ENCODE peak calls at places on chromosomes 4 and X, in five cellular contexts. One of them, this sample, is unnamed. For H3K9me3 and H3K4me1, the result is how much of the 10 kb centered on the place peaks cover.

GRCh38 chr4:40395166-40395900 is 60.2 kb downstream of the CHRNA9 start:
- DNase-seq in colonic mucosa: no peak
- DNase-seq in MM.1S: no peak
- DNase-seq in psoas muscle: no peak
- DNase-seq in H1: no peak
- DNase-seq in this sample: no peak

GRCh38 chr4:167233523-167234387 is 539 bp downstream of the SPOCK3 start:
- DNase-seq in colonic mucosa: no peak
- DNase-seq in MM.1S: no peak
- DNase-seq in psoas muscle: no peak
- DNase-seq in H1: no peak
- DNase-seq in this sample: no peak

GRCh38 chrX:54495814-54496516 is at the start of gene FGD1:
- DNase-seq in colonic mucosa: peak
- DNase-seq in MM.1S: peak
- DNase-seq in psoas muscle: peak
- DNase-seq in H1: no peak
- DNase-seq in this sample: peak

GRCh38 chr4:17013382-17014006 is 115.0 kb upstream of the LDB2 start:
- DNase-seq in colonic mucosa: no peak
- DNase-seq in MM.1S: no peak
- DNase-seq in psoas muscle: no peak
- DNase-seq in H1: no peak
- DNase-seq in this sample: no peak

GRCh38 chr4:579543-580175 is 3.6 kb upstream of the TMEM271 start:
- DNase-seq in colonic mucosa: no peak
- DNase-seq in MM.1S: no peak
- DNase-seq in psoas muscle: no peak
- DNase-seq in H1: no peak
- DNase-seq in this sample: no peak

GRCh38 chr4:183436417-183436816 is 8.0 kb upstream of the CDKN2AIP start:
- DNase-seq in colonic mucosa: peak
- DNase-seq in MM.1S: no peak
- DNase-seq in psoas muscle: no peak
- DNase-seq in H1: no peak
- DNase-seq in this sample: no peak

GRCh38 chr4:137861682-137862081 is 329.4 kb upstream of the PCDH18 start:
- DNase-seq in colonic mucosa: no peak
- DNase-seq in MM.1S: peak
- DNase-seq in psoas muscle: no peak
- DNase-seq in H1: no peak
- DNase-seq in this sample: no peak

GRCh38 chrX:108582151-108582550 is 142.5 kb downstream of the COL4A5 start:
- DNase-seq in colonic mucosa: no peak
- DNase-seq in MM.1S: no peak
- DNase-seq in psoas muscle: no peak
- DNase-seq in H1: no peak
- DNase-seq in this sample: no peak

GRCh38 chrX:85379174-85379907 is at the start of gene POF1B:
- DNase-seq in colonic mucosa: peak
- DNase-seq in MM.1S: no peak
- DNase-seq in psoas muscle: no peak
- DNase-seq in H1: no peak
- DNase-seq in this sample: peak

GRCh38 chrX:154397888-154398667 is at the start of gene RPL10:
- DNase-seq in colonic mucosa: peak
- DNase-seq in MM.1S: peak
- DNase-seq in psoas muscle: peak
- DNase-seq in H1: peak
- DNase-seq in this sample: peak

GRCh38 chrX:40474205-40474626 is 106.6 kb upstream of the ATP6AP2 start:
- DNase-seq in colonic mucosa: no peak
- DNase-seq in MM.1S: no peak
- DNase-seq in psoas muscle: no peak
- DNase-seq in H1: peak
- DNase-seq in this sample: no peak

DNA sequence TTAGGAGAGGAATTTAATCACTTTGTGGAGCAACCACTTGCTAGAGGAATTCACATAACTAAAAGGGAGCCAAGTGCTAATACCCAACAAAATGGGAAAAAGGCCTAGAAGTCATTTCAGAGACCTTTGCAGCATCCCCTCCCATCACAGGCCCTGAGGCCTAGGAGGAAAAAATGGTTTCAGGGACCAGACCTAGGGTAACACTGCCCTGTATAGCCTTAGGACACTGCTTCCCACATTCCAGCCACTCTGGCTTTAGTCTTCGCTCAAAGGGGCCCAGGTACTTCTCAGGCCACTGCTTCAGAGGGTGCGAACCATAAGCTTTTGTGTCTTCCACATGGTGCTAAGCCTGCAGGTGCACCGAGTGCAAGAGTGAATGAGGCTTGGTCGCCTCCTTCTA is 19.1 kb downstream of the SPANXN2 start:
- DNase-seq in colonic mucosa: no peak
- DNase-seq in MM.1S: no peak
- DNase-seq in psoas muscle: no peak
- DNase-seq in H1: no peak
- DNase-seq in this sample: no peak
- H3K9me3 ChIP-seq in colonic mucosa: under half
- H3K9me3 ChIP-seq in MM.1S: under half
- H3K9me3 ChIP-seq in psoas muscle: under half
- H3K9me3 ChIP-seq in H1: under half
- H3K9me3 ChIP-seq in this sample: under half

DNA sequence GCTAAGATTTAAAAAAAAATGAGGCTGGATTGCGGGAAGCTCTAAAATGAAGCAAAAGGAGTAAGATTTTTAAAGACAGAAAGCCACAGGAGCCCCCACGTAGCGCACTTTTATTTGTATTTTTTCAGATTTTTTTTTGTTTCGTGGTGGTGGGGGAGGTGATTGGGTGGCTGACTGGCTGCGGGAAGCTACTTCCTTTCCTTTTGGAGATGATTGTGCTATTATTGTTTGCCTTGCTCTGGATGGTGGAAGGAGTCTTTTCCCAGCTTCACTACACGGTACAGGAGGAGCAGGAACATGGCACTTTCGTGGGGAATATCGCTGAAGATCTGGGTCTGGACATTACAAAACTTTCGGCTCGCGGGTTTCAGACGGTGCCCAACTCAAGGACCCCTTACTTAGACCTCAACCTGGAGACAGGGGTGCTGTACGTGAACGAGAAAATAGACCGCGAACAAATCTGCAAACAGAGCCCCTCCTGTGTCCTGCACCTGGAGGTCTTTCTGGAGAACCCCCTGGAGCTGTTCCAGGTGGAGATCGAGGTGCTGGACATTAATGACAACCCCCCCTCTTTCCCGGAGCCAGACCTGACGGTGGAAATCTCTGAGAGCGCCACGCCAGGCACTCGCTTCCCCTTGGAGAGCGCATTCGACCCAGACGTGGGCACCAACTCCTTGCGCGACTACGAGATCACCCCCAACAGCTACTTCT is 993 bp downstream of the PCDH10 start:
- DNase-seq in colonic mucosa: no peak
- DNase-seq in MM.1S: no peak
- DNase-seq in psoas muscle: no peak
- DNase-seq in H1: no peak
- DNase-seq in this sample: no peak
- H3K4me1 ChIP-seq in colonic mucosa: under half
- H3K4me1 ChIP-seq in MM.1S: under half
- H3K4me1 ChIP-seq in psoas muscle: under half
- H3K4me1 ChIP-seq in H1: under half
- H3K4me1 ChIP-seq in this sample: under half

DNA sequence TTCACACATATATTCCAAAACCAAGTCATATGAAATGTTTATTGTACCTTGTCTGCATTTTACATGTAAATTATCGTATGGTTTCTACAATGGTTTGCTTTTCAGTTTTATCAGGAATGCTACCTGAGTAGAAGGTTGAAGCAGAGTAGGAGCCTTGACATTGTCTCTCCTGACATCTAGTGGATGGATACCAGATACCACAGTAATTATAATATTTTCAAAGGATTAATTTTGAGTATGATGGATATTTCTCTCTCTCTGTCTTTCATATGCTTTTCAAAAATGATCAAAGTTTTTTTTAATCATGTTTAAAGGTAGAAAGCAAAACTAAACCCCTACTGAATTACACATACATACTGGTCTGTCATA is 109.4 kb upstream of the KLHL13 start:
- DNase-seq in colonic mucosa: no peak
- DNase-seq in MM.1S: peak
- DNase-seq in psoas muscle: no peak
- DNase-seq in H1: no peak
- DNase-seq in this sample: no peak
- TF ChIP-seq CTCF in colonic mucosa: peak
- TF ChIP-seq CTCF in MM.1S: peak
- TF ChIP-seq CTCF in psoas muscle: peak
- TF ChIP-seq CTCF in H1: no peak
- TF ChIP-seq CTCF in this sample: peak

DNA sequence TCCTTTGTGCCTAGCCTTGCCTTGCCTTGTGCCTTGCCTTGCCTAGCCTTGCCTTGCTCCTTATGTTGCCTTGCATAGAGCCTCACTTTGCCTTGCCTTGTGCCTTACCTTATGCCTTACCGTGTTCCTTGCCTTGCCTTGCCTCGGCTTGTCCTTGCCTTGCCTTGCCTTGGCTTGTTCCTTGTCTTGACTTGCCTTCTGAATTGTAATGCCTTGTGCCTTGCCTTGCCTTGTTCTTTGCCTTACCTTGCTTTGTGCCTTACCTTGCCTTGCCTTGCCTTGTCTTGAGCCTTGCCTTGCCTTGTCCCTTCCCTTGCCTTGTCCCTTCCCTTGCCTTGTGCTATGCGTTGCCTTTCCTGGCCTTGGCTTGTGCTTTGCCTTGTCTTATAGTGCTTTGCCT is 90.2 kb downstream of the TAB3 start:
- DNase-seq in colonic mucosa: no peak
- DNase-seq in MM.1S: no peak
- DNase-seq in psoas muscle: no peak
- DNase-seq in H1: no peak
- DNase-seq in this sample: no peak
- H3K9me3 ChIP-seq in colonic mucosa: under half
- H3K9me3 ChIP-seq in MM.1S: under half
- H3K9me3 ChIP-seq in psoas muscle: under half
- H3K9me3 ChIP-seq in H1: under half
- H3K9me3 ChIP-seq in this sample: under half

DNA sequence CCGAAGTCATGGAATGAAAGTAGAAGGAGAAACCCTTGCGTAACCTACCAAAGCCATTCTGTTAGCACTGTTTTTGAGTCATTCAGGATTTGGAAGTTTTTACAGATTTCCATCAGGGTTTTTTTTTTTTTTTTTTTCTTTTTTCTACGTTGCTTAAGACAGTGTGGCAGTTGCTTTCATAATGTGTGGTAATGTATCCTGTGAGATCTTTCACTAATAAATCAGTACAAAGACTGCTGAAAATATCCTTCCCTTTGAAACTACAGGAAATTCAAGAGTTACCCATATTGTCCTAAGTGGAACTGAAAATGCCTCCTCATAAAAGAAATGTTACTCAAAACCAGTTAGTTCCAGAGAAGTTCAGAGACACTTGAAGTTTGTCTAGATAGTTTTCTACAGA is 137.8 kb downstream of the RAPGEF2 start:
- DNase-seq in colonic mucosa: no peak
- DNase-seq in MM.1S: no peak
- DNase-seq in psoas muscle: no peak
- DNase-seq in H1: no peak
- DNase-seq in this sample: no peak
- H3K4me1 ChIP-seq in colonic mucosa: under half
- H3K4me1 ChIP-seq in MM.1S: under half
- H3K4me1 ChIP-seq in psoas muscle: under half
- H3K4me1 ChIP-seq in H1: under half
- H3K4me1 ChIP-seq in this sample: under half

GRCh38 chr4:5247735-5248134 is 196.5 kb downstream of the STK32B start:
- DNase-seq in colonic mucosa: no peak
- DNase-seq in MM.1S: no peak
- DNase-seq in psoas muscle: no peak
- DNase-seq in H1: no peak
- DNase-seq in this sample: no peak

DNA sequence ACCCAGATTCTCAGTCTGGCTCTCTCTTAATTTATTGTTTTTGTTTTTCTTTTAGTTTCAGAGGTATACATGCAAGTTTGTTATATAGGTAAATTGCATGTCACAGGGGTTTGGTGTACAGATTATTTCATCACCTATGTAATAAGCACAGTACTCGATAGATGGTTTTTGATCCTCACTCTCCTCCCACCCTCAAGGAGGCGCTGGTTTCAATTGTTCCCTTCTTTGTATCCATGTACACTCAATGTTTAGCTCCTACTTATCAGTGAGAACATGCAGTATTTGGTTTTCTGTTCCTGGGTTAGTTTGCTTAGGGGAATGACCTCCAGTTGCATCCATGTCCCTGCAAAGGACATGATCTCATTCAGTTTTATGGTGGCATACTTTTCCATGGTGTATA is 198.4 kb downstream of the STK32B start:
- DNase-seq in colonic mucosa: no peak
- DNase-seq in MM.1S: no peak
- DNase-seq in psoas muscle: no peak
- DNase-seq in H1: no peak
- DNase-seq in this sample: no peak
- TF ChIP-seq CTCF in colonic mucosa: no peak
- TF ChIP-seq CTCF in MM.1S: no peak
- TF ChIP-seq CTCF in psoas muscle: no peak
- TF ChIP-seq CTCF in H1: no peak
- TF ChIP-seq CTCF in this sample: no peak

GRCh38 chrX:79573760-79574159 is 206.6 kb upstream of the ITM2A start:
- DNase-seq in colonic mucosa: no peak
- DNase-seq in MM.1S: no peak
- DNase-seq in psoas muscle: no peak
- DNase-seq in H1: no peak
- DNase-seq in this sample: no peak

GRCh38 chrX:79564362-79564761 is 197.2 kb upstream of the ITM2A start:
- DNase-seq in colonic mucosa: no peak
- DNase-seq in MM.1S: no peak
- DNase-seq in psoas muscle: no peak
- DNase-seq in H1: no peak
- DNase-seq in this sample: no peak

GRCh38 chrX:79572566-79572965 is 205.4 kb upstream of the ITM2A start:
- DNase-seq in colonic mucosa: no peak
- DNase-seq in MM.1S: no peak
- DNase-seq in psoas muscle: no peak
- DNase-seq in H1: no peak
- DNase-seq in this sample: no peak

GRCh38 chrX:79570524-79571240 is 203.5 kb upstream of the ITM2A start:
- DNase-seq in colonic mucosa: no peak
- DNase-seq in MM.1S: no peak
- DNase-seq in psoas muscle: no peak
- DNase-seq in H1: no peak
- DNase-seq in this sample: no peak

DNA sequence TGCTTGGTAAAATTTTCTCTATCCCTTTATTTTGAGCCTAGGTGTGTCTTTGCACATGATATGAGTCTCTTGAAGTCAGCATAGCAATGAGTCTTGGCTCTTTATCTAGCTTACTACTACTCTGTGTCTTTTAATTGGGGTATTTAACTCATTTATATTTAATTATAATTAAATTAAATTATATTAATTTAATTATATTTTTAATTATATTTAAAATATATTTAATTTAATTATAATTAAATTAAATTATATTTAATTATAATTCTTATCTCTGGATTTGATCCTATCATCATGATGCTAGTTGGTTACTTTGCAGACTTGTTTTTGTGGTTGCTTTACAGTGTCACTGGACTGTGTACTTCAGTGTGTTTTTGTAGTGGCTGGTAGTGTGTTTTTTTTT is 201.2 kb upstream of the ITM2A start:
- DNase-seq in colonic mucosa: no peak
- DNase-seq in MM.1S: no peak
- DNase-seq in psoas muscle: no peak
- DNase-seq in H1: no peak
- DNase-seq in this sample: no peak
- H3K9me3 ChIP-seq in colonic mucosa: under half
- H3K9me3 ChIP-seq in MM.1S: under half
- H3K9me3 ChIP-seq in psoas muscle: under half
- H3K9me3 ChIP-seq in H1: under half
- H3K9me3 ChIP-seq in this sample: under half